ENCODE peak calls at places on chromosomes 7 and 10, in four cellular contexts. One of them, this sample, is unnamed.

GRCh38 chr10:37095822-37096593 is 29.4 kb upstream of the ANKRD30A start:
- DNase-seq in endothelial cell of umbilical vein: no peak
- DNase-seq in transverse colon: no peak
- DNase-seq in spleen: no peak
- DNase-seq in this sample: no peak

GRCh38 chr10:51733061-51733460 is 33.7 kb upstream of the CSTF2T start:
- DNase-seq in transverse colon: no peak
- DNase-seq in spleen: no peak
- DNase-seq in endothelial cell of umbilical vein: no peak
- DNase-seq in this sample: no peak

GRCh38 chr10:126663328-126663727 is 7.2 kb downstream of the C10orf90 start:
- DNase-seq in endothelial cell of umbilical vein: no peak
- DNase-seq in transverse colon: no peak
- DNase-seq in spleen: no peak
- DNase-seq in this sample: no peak

GRCh38 chr7:30206466-30206865 is 71.7 kb downstream of the MTURN start:
- DNase-seq in transverse colon: no peak
- DNase-seq in endothelial cell of umbilical vein: peak; percentile 26
- DNase-seq in spleen: no peak
- DNase-seq in this sample: no peak

GRCh38 chr10:127018298-127018650 is 113.0 kb downstream of the DOCK1 start:
- DNase-seq in endothelial cell of umbilical vein: no peak
- DNase-seq in spleen: no peak
- DNase-seq in transverse colon: no peak
- DNase-seq in this sample: no peak

GRCh38 chr7:75662579-75663301 is 76.0 kb downstream of the HIP1 start:
- DNase-seq in endothelial cell of umbilical vein: no peak
- DNase-seq in transverse colon: peak; percentile 38
- DNase-seq in spleen: peak; percentile 83
- DNase-seq in this sample: no peak

GRCh38 chr7:116741625-116742316 is 69.8 kb downstream of the MET start:
- DNase-seq in transverse colon: no peak
- DNase-seq in endothelial cell of umbilical vein: no peak
- DNase-seq in spleen: no peak
- DNase-seq in this sample: no peak

GRCh38 chr10:125484035-125484732 is 198.8 kb downstream of the TEX36 start:
- DNase-seq in spleen: no peak
- DNase-seq in transverse colon: no peak
- DNase-seq in endothelial cell of umbilical vein: no peak
- DNase-seq in this sample: no peak

GRCh38 chr10:126518186-126519080 is 130.2 kb upstream of the ADAM12 start:
- DNase-seq in transverse colon: no peak
- DNase-seq in endothelial cell of umbilical vein: no peak
- DNase-seq in spleen: no peak
- DNase-seq in this sample: no peak

GRCh38 chr10:26534384-26534783 is 96.2 kb downstream of the APBB1IP start:
- DNase-seq in endothelial cell of umbilical vein: no peak
- DNase-seq in transverse colon: no peak
- DNase-seq in spleen: no peak
- DNase-seq in this sample: no peak

GRCh38 chr7:111192614-111193053 is 101.7 kb downstream of the LRRN3 start:
- DNase-seq in spleen: no peak
- DNase-seq in transverse colon: no peak
- DNase-seq in endothelial cell of umbilical vein: no peak
- DNase-seq in this sample: no peak

GRCh38 chr7:147909712-147910111 is 680.9 kb upstream of the C7orf33 start:
- DNase-seq in spleen: no peak
- DNase-seq in transverse colon: no peak
- DNase-seq in endothelial cell of umbilical vein: no peak
- DNase-seq in this sample: no peak

GRCh38 chr7:99141756-99142726 is 1.9 kb downstream of the SMURF1 start:
- DNase-seq in transverse colon: peak; percentile 76
- DNase-seq in spleen: peak; percentile 87
- DNase-seq in endothelial cell of umbilical vein: peak; percentile 56
- DNase-seq in this sample: peak; percentile 71

GRCh38 chr7:8684426-8684825 is 251.0 kb downstream of the NXPH1 start:
- DNase-seq in endothelial cell of umbilical vein: no peak
- DNase-seq in transverse colon: no peak
- DNase-seq in spleen: no peak
- DNase-seq in this sample: no peak

GRCh38 chr10:51960494-51960895 is 261.1 kb upstream of the CSTF2T start:
- DNase-seq in endothelial cell of umbilical vein: peak; percentile 52
- DNase-seq in transverse colon: no peak
- DNase-seq in spleen: no peak
- DNase-seq in this sample: no peak

GRCh38 chr10:114279289-114279688 is 40.2 kb downstream of the VWA2 start:
- DNase-seq in spleen: no peak
- DNase-seq in transverse colon: no peak
- DNase-seq in endothelial cell of umbilical vein: no peak
- DNase-seq in this sample: no peak

GRCh38 chr7:143131777-143132176 is at the start of gene PIP:
- DNase-seq in endothelial cell of umbilical vein: no peak
- DNase-seq in transverse colon: no peak
- DNase-seq in spleen: no peak
- DNase-seq in this sample: no peak

GRCh38 chr7:112938895-112939588 is 147.6 kb downstream of the GPR85 start:
- DNase-seq in transverse colon: peak; percentile 16
- DNase-seq in spleen: peak; percentile 77
- DNase-seq in endothelial cell of umbilical vein: peak; percentile 50
- DNase-seq in this sample: peak; percentile 51

GRCh38 chr10:15658099-15658702 is 61.5 kb downstream of the ITGA8 start:
- DNase-seq in endothelial cell of umbilical vein: peak; percentile 68
- DNase-seq in spleen: no peak
- DNase-seq in transverse colon: no peak
- DNase-seq in this sample: no peak

GRCh38 chr7:127741764-127742375 is 89.9 kb downstream of the SND1 start:
- DNase-seq in spleen: no peak
- DNase-seq in transverse colon: no peak
- DNase-seq in endothelial cell of umbilical vein: peak; percentile 29
- DNase-seq in this sample: no peak

GRCh38 chr7:70681847-70682350 is 450.0 kb upstream of the GALNT17 start:
- DNase-seq in spleen: no peak
- DNase-seq in endothelial cell of umbilical vein: no peak
- DNase-seq in transverse colon: no peak
- DNase-seq in this sample: no peak

GRCh38 chr10:474946-475345 is 214.5 kb downstream of the DIP2C start:
- DNase-seq in spleen: no peak
- DNase-seq in endothelial cell of umbilical vein: no peak
- DNase-seq in transverse colon: no peak
- DNase-seq in this sample: no peak

GRCh38 chr7:4683884-4684565 is 1.9 kb downstream of the FOXK1 start:
- DNase-seq in endothelial cell of umbilical vein: peak; percentile 80
- DNase-seq in transverse colon: peak; percentile 63
- DNase-seq in spleen: peak; percentile 90
- DNase-seq in this sample: peak; percentile 35

DNA sequence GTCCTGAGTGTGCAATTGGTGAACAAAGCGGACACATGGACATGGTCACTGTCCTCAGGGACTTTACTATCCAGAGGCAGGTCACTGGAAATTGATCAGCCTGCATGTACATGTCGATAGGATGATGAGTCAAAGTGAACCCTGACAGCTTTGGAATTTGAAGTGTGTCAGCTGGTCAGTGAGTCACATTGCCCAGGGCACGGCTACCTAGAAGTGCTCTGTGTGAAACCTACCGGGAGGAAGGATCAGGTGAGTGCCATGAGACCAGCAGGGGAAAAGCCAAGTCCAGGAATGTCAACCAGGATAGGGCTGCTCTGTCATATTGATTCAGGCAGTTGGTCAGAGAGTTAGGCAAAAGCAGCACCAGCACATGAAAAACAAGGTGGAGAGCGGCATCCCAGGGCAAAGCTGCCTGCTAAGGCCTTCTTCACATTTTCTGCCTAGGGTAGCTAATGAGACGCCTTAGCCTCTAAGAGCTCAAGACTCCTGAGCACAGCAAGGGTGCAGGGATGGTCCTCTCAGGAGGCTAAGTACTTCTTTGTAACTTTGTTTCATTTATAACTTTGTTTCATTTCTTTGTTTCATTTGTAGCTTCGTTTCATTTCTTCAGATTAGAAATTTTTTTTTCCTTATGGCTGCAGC is 19.4 kb upstream of the PDCD4 start:
- DNase-seq in spleen: no peak
- DNase-seq in endothelial cell of umbilical vein: no peak
- DNase-seq in transverse colon: no peak
- DNase-seq in this sample: peak; percentile 77
- TF ChIP-seq POLR2AphosphoS5 in spleen: no peak
- TF ChIP-seq POLR2AphosphoS5 in endothelial cell of umbilical vein: no peak
- TF ChIP-seq POLR2AphosphoS5 in transverse colon: peak; percentile 53
- TF ChIP-seq POLR2AphosphoS5 in this sample: peak; percentile 21

GRCh38 chr7:47452715-47453092 is 129.2 kb downstream of the TNS3 start:
- DNase-seq in spleen: no peak
- DNase-seq in endothelial cell of umbilical vein: no peak
- DNase-seq in transverse colon: no peak
- DNase-seq in this sample: no peak

GRCh38 chr7:47454066-47454950 is 127.6 kb downstream of the TNS3 start:
- DNase-seq in spleen: no peak
- DNase-seq in transverse colon: no peak
- DNase-seq in endothelial cell of umbilical vein: no peak
- DNase-seq in this sample: no peak

GRCh38 chr7:47451851-47452205 is 130.1 kb downstream of the TNS3 start:
- DNase-seq in transverse colon: no peak
- DNase-seq in endothelial cell of umbilical vein: no peak
- DNase-seq in spleen: no peak
- DNase-seq in this sample: no peak

GRCh38 chr7:47452295-47452694 is 129.6 kb downstream of the TNS3 start:
- DNase-seq in transverse colon: no peak
- DNase-seq in spleen: no peak
- DNase-seq in endothelial cell of umbilical vein: no peak
- DNase-seq in this sample: no peak

GRCh38 chr7:47453093-47454056 is 128.5 kb downstream of the TNS3 start:
- DNase-seq in endothelial cell of umbilical vein: peak; percentile 74
- DNase-seq in spleen: no peak
- DNase-seq in transverse colon: peak; percentile 65
- DNase-seq in this sample: peak; percentile 71
- TF ChIP-seq POLR2A in endothelial cell of umbilical vein: no peak
- TF ChIP-seq POLR2A in spleen: no peak
- TF ChIP-seq POLR2A in transverse colon: peak; percentile 20
- TF ChIP-seq POLR2A in this sample: no peak

GRCh38 chr10:72220637-72221036 is 4.6 kb upstream of the ASCC1 start:
- DNase-seq in endothelial cell of umbilical vein: no peak
- DNase-seq in spleen: no peak
- DNase-seq in transverse colon: no peak
- DNase-seq in this sample: no peak
- H3K27ac ChIP-seq in endothelial cell of umbilical vein: no peak overlapping the region
- H3K27ac ChIP-seq in spleen: no peak overlapping the region
- H3K27ac ChIP-seq in transverse colon: peak overlapping the region; percentile 11
- H3K27ac ChIP-seq in this sample: no peak overlapping the region

DNA sequence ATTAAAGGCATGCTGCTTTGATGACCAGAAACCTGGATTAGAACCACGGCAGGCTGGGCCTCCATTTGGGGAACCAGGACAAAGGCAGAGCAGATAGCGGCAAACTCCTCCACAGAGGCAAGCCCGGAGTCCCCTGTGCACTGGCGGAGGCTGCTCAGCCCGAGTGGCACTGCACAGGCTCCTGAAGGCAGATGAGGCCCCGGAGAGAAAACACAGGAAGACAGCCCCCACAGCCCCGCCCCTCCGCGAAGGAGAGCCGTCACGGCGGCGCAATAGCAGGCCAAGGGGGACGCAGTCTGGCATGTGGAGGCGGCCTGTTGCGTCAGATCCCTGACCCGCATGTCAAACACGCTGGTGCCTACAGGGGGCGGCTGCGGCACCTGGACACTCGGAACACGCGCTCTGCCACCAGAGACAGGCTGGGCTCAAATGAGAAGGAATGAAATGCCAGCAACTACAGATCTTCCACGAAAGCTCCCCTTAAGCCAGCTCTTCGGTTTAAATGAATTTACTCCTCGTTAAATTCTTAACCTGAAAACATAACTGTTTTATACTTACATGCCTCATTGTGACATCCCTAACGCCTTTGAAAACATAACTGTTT is 128.5 kb downstream of the MAD1L1 start:
- DNase-seq in spleen: peak; percentile 91
- DNase-seq in transverse colon: peak; percentile 75
- DNase-seq in endothelial cell of umbilical vein: peak; percentile 87
- DNase-seq in this sample: peak; percentile 71
- TF ChIP-seq POLR2AphosphoS5 in spleen: peak; percentile 79
- TF ChIP-seq POLR2AphosphoS5 in transverse colon: peak; percentile 20
- TF ChIP-seq POLR2AphosphoS5 in endothelial cell of umbilical vein: peak; percentile 16
- TF ChIP-seq POLR2AphosphoS5 in this sample: peak; percentile 74

DNA sequence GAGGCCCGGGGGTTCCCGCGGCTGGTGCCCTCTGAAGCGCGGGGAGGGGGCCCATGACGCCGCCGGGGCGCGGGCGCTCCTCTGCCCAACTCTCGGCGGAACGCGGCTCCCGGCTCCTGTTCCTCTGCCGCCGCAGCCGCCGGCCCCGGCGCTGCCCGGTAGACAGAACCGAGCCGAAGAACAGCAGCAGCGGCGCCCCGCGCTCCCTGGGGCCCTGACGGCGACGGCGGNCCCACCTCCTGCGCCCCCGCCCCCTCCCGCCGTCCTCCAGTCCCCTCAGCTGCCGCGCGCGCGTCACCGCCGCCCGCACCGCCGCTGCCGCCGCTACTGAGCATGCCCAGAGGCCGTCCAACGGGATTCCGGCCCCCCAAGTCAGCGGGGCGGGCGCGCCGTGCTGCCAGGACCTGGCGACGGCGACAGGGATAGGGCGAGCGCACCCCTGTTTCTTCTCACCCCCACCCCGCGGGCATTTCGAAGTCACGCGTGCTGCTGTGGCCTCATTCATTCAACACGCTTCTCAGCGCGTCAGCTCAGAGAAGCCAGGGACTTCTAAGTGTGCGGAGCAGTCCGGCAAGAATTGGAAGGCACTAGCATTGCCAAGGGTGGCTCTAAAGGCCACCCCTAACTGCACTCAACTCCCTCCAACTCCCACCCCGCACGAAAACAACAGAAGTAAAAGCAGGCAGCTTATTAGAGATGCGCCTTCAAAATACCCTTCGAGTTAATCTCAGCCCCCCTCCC is at the start of gene IPMK:
- DNase-seq in spleen: peak; percentile 99
- DNase-seq in endothelial cell of umbilical vein: peak; percentile 95
- DNase-seq in transverse colon: peak; percentile 97
- DNase-seq in this sample: peak; percentile 89
- TF ChIP-seq POLR2A in spleen: peak; percentile 78
- TF ChIP-seq POLR2A in endothelial cell of umbilical vein: peak; percentile 42
- TF ChIP-seq POLR2A in transverse colon: peak; percentile 81
- TF ChIP-seq POLR2A in this sample: no peak

GRCh38 chr7:50211306-50212015 is 93.1 kb upstream of the IKZF1 start:
- DNase-seq in transverse colon: no peak
- DNase-seq in spleen: no peak
- DNase-seq in endothelial cell of umbilical vein: no peak
- DNase-seq in this sample: no peak
- H3K27ac ChIP-seq in transverse colon: no peak overlapping the region
- H3K27ac ChIP-seq in spleen: no peak overlapping the region
- H3K27ac ChIP-seq in endothelial cell of umbilical vein: no peak overlapping the region
- H3K27ac ChIP-seq in this sample: no peak overlapping the region

GRCh38 chr7:149727053-149727452 is 46.3 kb downstream of the ZNF467 start:
- DNase-seq in transverse colon: no peak
- DNase-seq in endothelial cell of umbilical vein: no peak
- DNase-seq in spleen: peak; percentile 54
- DNase-seq in this sample: no peak
- TF ChIP-seq POLR2AphosphoS5 in transverse colon: no peak
- TF ChIP-seq POLR2AphosphoS5 in endothelial cell of umbilical vein: no peak
- TF ChIP-seq POLR2AphosphoS5 in spleen: no peak
- TF ChIP-seq POLR2AphosphoS5 in this sample: no peak

GRCh38 chr7:155845226-155845625 is 33.0 kb upstream of the SHH start:
- DNase-seq in transverse colon: no peak
- DNase-seq in spleen: peak; percentile 52
- DNase-seq in endothelial cell of umbilical vein: no peak
- DNase-seq in this sample: no peak
- TF ChIP-seq POLR2A in transverse colon: no peak
- TF ChIP-seq POLR2A in spleen: no peak
- TF ChIP-seq POLR2A in endothelial cell of umbilical vein: no peak
- TF ChIP-seq POLR2A in this sample: no peak

GRCh38 chr7:128833148-128833938 is 3.1 kb downstream of the FLNC start:
- DNase-seq in endothelial cell of umbilical vein: peak; percentile 98
- DNase-seq in spleen: peak; percentile 66
- DNase-seq in transverse colon: peak; percentile 48
- DNase-seq in this sample: no peak
- H3K27ac ChIP-seq in endothelial cell of umbilical vein: peak overlapping the region; percentile 85
- H3K27ac ChIP-seq in spleen: no peak overlapping the region
- H3K27ac ChIP-seq in transverse colon: peak overlapping the region; percentile 78
- H3K27ac ChIP-seq in this sample: peak overlapping the region; percentile 68

This sample was measured in breast epithelium.